ENCODE peak calls at places on chromosomes 16 and 17, in ten cellular contexts. One of them, this sample, is unnamed.

GRCh38 chr16:65500007-65500406 is 378.1 kb upstream of the CDH11 start:
- DNase-seq in stimulated activated CD8-positive, alpha-beta memory T cell treated with anti-CD3 and anti-CD28 coated beads, Interleukin-4, amount 100 ng/mL, for 4 hours: no peak
- DNase-seq in sciatic nerve: no peak
- DNase-seq in stimulated activated CD4-positive, alpha-beta T cell treated with anti-CD3 and anti-CD28 coated beads, Interleukin-1b, Interleukin-23, amount 100 ng/mL, for 1 hour: no peak
- DNase-seq in Daoy: peak
- DNase-seq in effector memory CD4-positive, alpha-beta T cell: no peak
- DNase-seq in activated CD8-positive, alpha-beta memory T cell treated with anti-CD3 and anti-CD28 coated beads for 1 hour: no peak
- DNase-seq in EL: no peak
- DNase-seq in non-pigmented ciliary epithelial cell: no peak
- DNase-seq in erythroblast: no peak
- DNase-seq in this sample: no peak

GRCh38 chr17:4249452-4250029 is 14.2 kb downstream of the ANKFY1 start:
- DNase-seq in effector memory CD4-positive, alpha-beta T cell: no peak
- DNase-seq in activated CD8-positive, alpha-beta memory T cell treated with anti-CD3 and anti-CD28 coated beads for 1 hour: no peak
- DNase-seq in Daoy: peak
- DNase-seq in EL: peak
- DNase-seq in sciatic nerve: no peak
- DNase-seq in erythroblast: peak
- DNase-seq in non-pigmented ciliary epithelial cell: no peak
- DNase-seq in stimulated activated CD4-positive, alpha-beta T cell treated with anti-CD3 and anti-CD28 coated beads, Interleukin-1b, Interleukin-23, amount 100 ng/mL, for 1 hour: no peak
- DNase-seq in stimulated activated CD8-positive, alpha-beta memory T cell treated with anti-CD3 and anti-CD28 coated beads, Interleukin-4, amount 100 ng/mL, for 4 hours: no peak
- DNase-seq in this sample: peak

GRCh38 chr17:21177854-21178600 is 35.9 kb downstream of the TMEM11 start:
- DNase-seq in stimulated activated CD4-positive, alpha-beta T cell treated with anti-CD3 and anti-CD28 coated beads, Interleukin-1b, Interleukin-23, amount 100 ng/mL, for 1 hour: no peak
- DNase-seq in erythroblast: no peak
- DNase-seq in effector memory CD4-positive, alpha-beta T cell: no peak
- DNase-seq in activated CD8-positive, alpha-beta memory T cell treated with anti-CD3 and anti-CD28 coated beads for 1 hour: no peak
- DNase-seq in Daoy: no peak
- DNase-seq in stimulated activated CD8-positive, alpha-beta memory T cell treated with anti-CD3 and anti-CD28 coated beads, Interleukin-4, amount 100 ng/mL, for 4 hours: no peak
- DNase-seq in non-pigmented ciliary epithelial cell: no peak
- DNase-seq in sciatic nerve: peak
- DNase-seq in EL: no peak
- DNase-seq in this sample: no peak

GRCh38 chr16:55491691-55492090 is 12.7 kb downstream of the MMP2 start:
- DNase-seq in sciatic nerve: no peak
- DNase-seq in effector memory CD4-positive, alpha-beta T cell: no peak
- DNase-seq in Daoy: no peak
- DNase-seq in EL: no peak
- DNase-seq in stimulated activated CD8-positive, alpha-beta memory T cell treated with anti-CD3 and anti-CD28 coated beads, Interleukin-4, amount 100 ng/mL, for 4 hours: no peak
- DNase-seq in stimulated activated CD4-positive, alpha-beta T cell treated with anti-CD3 and anti-CD28 coated beads, Interleukin-1b, Interleukin-23, amount 100 ng/mL, for 1 hour: no peak
- DNase-seq in erythroblast: no peak
- DNase-seq in activated CD8-positive, alpha-beta memory T cell treated with anti-CD3 and anti-CD28 coated beads for 1 hour: no peak
- DNase-seq in non-pigmented ciliary epithelial cell: no peak
- DNase-seq in this sample: no peak

GRCh38 chr16:84740596-84741071 is 40.8 kb downstream of the USP10 start:
- DNase-seq in stimulated activated CD4-positive, alpha-beta T cell treated with anti-CD3 and anti-CD28 coated beads, Interleukin-1b, Interleukin-23, amount 100 ng/mL, for 1 hour: no peak
- DNase-seq in stimulated activated CD8-positive, alpha-beta memory T cell treated with anti-CD3 and anti-CD28 coated beads, Interleukin-4, amount 100 ng/mL, for 4 hours: no peak
- DNase-seq in EL: no peak
- DNase-seq in effector memory CD4-positive, alpha-beta T cell: no peak
- DNase-seq in sciatic nerve: no peak
- DNase-seq in activated CD8-positive, alpha-beta memory T cell treated with anti-CD3 and anti-CD28 coated beads for 1 hour: no peak
- DNase-seq in Daoy: no peak
- DNase-seq in non-pigmented ciliary epithelial cell: no peak
- DNase-seq in erythroblast: no peak
- DNase-seq in this sample: no peak

GRCh38 chr16:89700649-89701424 is 668 bp downstream of the SPATA2L start:
- DNase-seq in stimulated activated CD4-positive, alpha-beta T cell treated with anti-CD3 and anti-CD28 coated beads, Interleukin-1b, Interleukin-23, amount 100 ng/mL, for 1 hour: no peak
- DNase-seq in stimulated activated CD8-positive, alpha-beta memory T cell treated with anti-CD3 and anti-CD28 coated beads, Interleukin-4, amount 100 ng/mL, for 4 hours: no peak
- DNase-seq in effector memory CD4-positive, alpha-beta T cell: peak
- DNase-seq in erythroblast: peak
- DNase-seq in Daoy: peak
- DNase-seq in non-pigmented ciliary epithelial cell: no peak
- DNase-seq in activated CD8-positive, alpha-beta memory T cell treated with anti-CD3 and anti-CD28 coated beads for 1 hour: no peak
- DNase-seq in sciatic nerve: no peak
- DNase-seq in EL: peak
- DNase-seq in this sample: peak

GRCh38 chr16:2981177-2981898 is 1.1 kb upstream of the PKMYT1 start:
- DNase-seq in stimulated activated CD8-positive, alpha-beta memory T cell treated with anti-CD3 and anti-CD28 coated beads, Interleukin-4, amount 100 ng/mL, for 4 hours: no peak
- DNase-seq in Daoy: no peak
- DNase-seq in activated CD8-positive, alpha-beta memory T cell treated with anti-CD3 and anti-CD28 coated beads for 1 hour: no peak
- DNase-seq in non-pigmented ciliary epithelial cell: no peak
- DNase-seq in stimulated activated CD4-positive, alpha-beta T cell treated with anti-CD3 and anti-CD28 coated beads, Interleukin-1b, Interleukin-23, amount 100 ng/mL, for 1 hour: no peak
- DNase-seq in effector memory CD4-positive, alpha-beta T cell: no peak
- DNase-seq in erythroblast: peak
- DNase-seq in sciatic nerve: no peak
- DNase-seq in EL: no peak
- DNase-seq in this sample: no peak

GRCh38 chr17:82098939-82099765 is 1.1 kb upstream of the FASN start:
- DNase-seq in Daoy: no peak
- DNase-seq in activated CD8-positive, alpha-beta memory T cell treated with anti-CD3 and anti-CD28 coated beads for 1 hour: no peak
- DNase-seq in sciatic nerve: no peak
- DNase-seq in EL: no peak
- DNase-seq in non-pigmented ciliary epithelial cell: no peak
- DNase-seq in erythroblast: no peak
- DNase-seq in stimulated activated CD8-positive, alpha-beta memory T cell treated with anti-CD3 and anti-CD28 coated beads, Interleukin-4, amount 100 ng/mL, for 4 hours: no peak
- DNase-seq in effector memory CD4-positive, alpha-beta T cell: no peak
- DNase-seq in stimulated activated CD4-positive, alpha-beta T cell treated with anti-CD3 and anti-CD28 coated beads, Interleukin-1b, Interleukin-23, amount 100 ng/mL, for 1 hour: no peak
- DNase-seq in this sample: no peak

GRCh38 chr17:76492989-76493501 is 8.2 kb downstream of the RHBDF2 start:
- DNase-seq in activated CD8-positive, alpha-beta memory T cell treated with anti-CD3 and anti-CD28 coated beads for 1 hour: no peak
- DNase-seq in stimulated activated CD8-positive, alpha-beta memory T cell treated with anti-CD3 and anti-CD28 coated beads, Interleukin-4, amount 100 ng/mL, for 4 hours: peak
- DNase-seq in non-pigmented ciliary epithelial cell: peak
- DNase-seq in Daoy: peak
- DNase-seq in effector memory CD4-positive, alpha-beta T cell: no peak
- DNase-seq in stimulated activated CD4-positive, alpha-beta T cell treated with anti-CD3 and anti-CD28 coated beads, Interleukin-1b, Interleukin-23, amount 100 ng/mL, for 1 hour: no peak
- DNase-seq in EL: peak
- DNase-seq in erythroblast: no peak
- DNase-seq in sciatic nerve: no peak
- DNase-seq in this sample: peak

GRCh38 chr17:79793924-79794304 is 3.0 kb downstream of the CBX8 start:
- DNase-seq in erythroblast: no peak
- DNase-seq in stimulated activated CD4-positive, alpha-beta T cell treated with anti-CD3 and anti-CD28 coated beads, Interleukin-1b, Interleukin-23, amount 100 ng/mL, for 1 hour: no peak
- DNase-seq in activated CD8-positive, alpha-beta memory T cell treated with anti-CD3 and anti-CD28 coated beads for 1 hour: no peak
- DNase-seq in Daoy: no peak
- DNase-seq in sciatic nerve: no peak
- DNase-seq in stimulated activated CD8-positive, alpha-beta memory T cell treated with anti-CD3 and anti-CD28 coated beads, Interleukin-4, amount 100 ng/mL, for 4 hours: no peak
- DNase-seq in EL: peak
- DNase-seq in effector memory CD4-positive, alpha-beta T cell: no peak
- DNase-seq in non-pigmented ciliary epithelial cell: no peak
- DNase-seq in this sample: peak

GRCh38 chr17:76884995-76885896 is 17.0 kb downstream of the MGAT5B start:
- DNase-seq in EL: no peak
- DNase-seq in sciatic nerve: no peak
- DNase-seq in effector memory CD4-positive, alpha-beta T cell: no peak
- DNase-seq in activated CD8-positive, alpha-beta memory T cell treated with anti-CD3 and anti-CD28 coated beads for 1 hour: no peak
- DNase-seq in erythroblast: no peak
- DNase-seq in stimulated activated CD4-positive, alpha-beta T cell treated with anti-CD3 and anti-CD28 coated beads, Interleukin-1b, Interleukin-23, amount 100 ng/mL, for 1 hour: no peak
- DNase-seq in Daoy: no peak
- DNase-seq in non-pigmented ciliary epithelial cell: no peak
- DNase-seq in stimulated activated CD8-positive, alpha-beta memory T cell treated with anti-CD3 and anti-CD28 coated beads, Interleukin-4, amount 100 ng/mL, for 4 hours: no peak
- DNase-seq in this sample: no peak

GRCh38 chr17:77467513-77467912 is 326.7 kb downstream of the SEC14L1 start:
- DNase-seq in stimulated activated CD4-positive, alpha-beta T cell treated with anti-CD3 and anti-CD28 coated beads, Interleukin-1b, Interleukin-23, amount 100 ng/mL, for 1 hour: no peak
- DNase-seq in non-pigmented ciliary epithelial cell: no peak
- DNase-seq in stimulated activated CD8-positive, alpha-beta memory T cell treated with anti-CD3 and anti-CD28 coated beads, Interleukin-4, amount 100 ng/mL, for 4 hours: no peak
- DNase-seq in erythroblast: no peak
- DNase-seq in sciatic nerve: peak
- DNase-seq in effector memory CD4-positive, alpha-beta T cell: no peak
- DNase-seq in EL: no peak
- DNase-seq in Daoy: no peak
- DNase-seq in activated CD8-positive, alpha-beta memory T cell treated with anti-CD3 and anti-CD28 coated beads for 1 hour: no peak
- DNase-seq in this sample: no peak

GRCh38 chr17:58007781-58008706 is 998 bp upstream of the SRSF1 start:
- DNase-seq in non-pigmented ciliary epithelial cell: no peak
- DNase-seq in erythroblast: no peak
- DNase-seq in Daoy: no peak
- DNase-seq in stimulated activated CD8-positive, alpha-beta memory T cell treated with anti-CD3 and anti-CD28 coated beads, Interleukin-4, amount 100 ng/mL, for 4 hours: no peak
- DNase-seq in activated CD8-positive, alpha-beta memory T cell treated with anti-CD3 and anti-CD28 coated beads for 1 hour: no peak
- DNase-seq in effector memory CD4-positive, alpha-beta T cell: no peak
- DNase-seq in stimulated activated CD4-positive, alpha-beta T cell treated with anti-CD3 and anti-CD28 coated beads, Interleukin-1b, Interleukin-23, amount 100 ng/mL, for 1 hour: no peak
- DNase-seq in EL: no peak
- DNase-seq in sciatic nerve: no peak
- DNase-seq in this sample: no peak

GRCh38 chr17:8674344-8675305 is 44.1 kb upstream of the MYH10 start:
- DNase-seq in EL: no peak
- DNase-seq in erythroblast: no peak
- DNase-seq in stimulated activated CD4-positive, alpha-beta T cell treated with anti-CD3 and anti-CD28 coated beads, Interleukin-1b, Interleukin-23, amount 100 ng/mL, for 1 hour: no peak
- DNase-seq in stimulated activated CD8-positive, alpha-beta memory T cell treated with anti-CD3 and anti-CD28 coated beads, Interleukin-4, amount 100 ng/mL, for 4 hours: no peak
- DNase-seq in Daoy: no peak
- DNase-seq in non-pigmented ciliary epithelial cell: no peak
- DNase-seq in sciatic nerve: no peak
- DNase-seq in activated CD8-positive, alpha-beta memory T cell treated with anti-CD3 and anti-CD28 coated beads for 1 hour: no peak
- DNase-seq in effector memory CD4-positive, alpha-beta T cell: no peak
- DNase-seq in this sample: peak

GRCh38 chr16:57187508-57187854 is 1.4 kb downstream of the RSPRY1 start:
- DNase-seq in effector memory CD4-positive, alpha-beta T cell: no peak
- DNase-seq in sciatic nerve: no peak
- DNase-seq in erythroblast: no peak
- DNase-seq in stimulated activated CD4-positive, alpha-beta T cell treated with anti-CD3 and anti-CD28 coated beads, Interleukin-1b, Interleukin-23, amount 100 ng/mL, for 1 hour: no peak
- DNase-seq in activated CD8-positive, alpha-beta memory T cell treated with anti-CD3 and anti-CD28 coated beads for 1 hour: no peak
- DNase-seq in non-pigmented ciliary epithelial cell: no peak
- DNase-seq in stimulated activated CD8-positive, alpha-beta memory T cell treated with anti-CD3 and anti-CD28 coated beads, Interleukin-4, amount 100 ng/mL, for 4 hours: no peak
- DNase-seq in EL: no peak
- DNase-seq in Daoy: no peak
- DNase-seq in this sample: no peak

GRCh38 chr17:81340606-81341346 is 45.7 kb upstream of the SLC38A10 start:
- DNase-seq in EL: no peak
- DNase-seq in Daoy: no peak
- DNase-seq in effector memory CD4-positive, alpha-beta T cell: no peak
- DNase-seq in non-pigmented ciliary epithelial cell: no peak
- DNase-seq in sciatic nerve: peak
- DNase-seq in activated CD8-positive, alpha-beta memory T cell treated with anti-CD3 and anti-CD28 coated beads for 1 hour: no peak
- DNase-seq in erythroblast: no peak
- DNase-seq in stimulated activated CD4-positive, alpha-beta T cell treated with anti-CD3 and anti-CD28 coated beads, Interleukin-1b, Interleukin-23, amount 100 ng/mL, for 1 hour: no peak
- DNase-seq in stimulated activated CD8-positive, alpha-beta memory T cell treated with anti-CD3 and anti-CD28 coated beads, Interleukin-4, amount 100 ng/mL, for 4 hours: no peak
- DNase-seq in this sample: no peak

GRCh38 chr16:69260019-69260418 is 51.1 kb upstream of the VPS4A start:
- DNase-seq in erythroblast: no peak
- DNase-seq in sciatic nerve: no peak
- DNase-seq in stimulated activated CD8-positive, alpha-beta memory T cell treated with anti-CD3 and anti-CD28 coated beads, Interleukin-4, amount 100 ng/mL, for 4 hours: no peak
- DNase-seq in Daoy: no peak
- DNase-seq in activated CD8-positive, alpha-beta memory T cell treated with anti-CD3 and anti-CD28 coated beads for 1 hour: no peak
- DNase-seq in stimulated activated CD4-positive, alpha-beta T cell treated with anti-CD3 and anti-CD28 coated beads, Interleukin-1b, Interleukin-23, amount 100 ng/mL, for 1 hour: no peak
- DNase-seq in non-pigmented ciliary epithelial cell: no peak
- DNase-seq in EL: no peak
- DNase-seq in effector memory CD4-positive, alpha-beta T cell: no peak
- DNase-seq in this sample: no peak

GRCh38 chr17:65794572-65794971 is 233.1 kb upstream of the AXIN2 start:
- DNase-seq in activated CD8-positive, alpha-beta memory T cell treated with anti-CD3 and anti-CD28 coated beads for 1 hour: no peak
- DNase-seq in non-pigmented ciliary epithelial cell: no peak
- DNase-seq in stimulated activated CD4-positive, alpha-beta T cell treated with anti-CD3 and anti-CD28 coated beads, Interleukin-1b, Interleukin-23, amount 100 ng/mL, for 1 hour: no peak
- DNase-seq in EL: peak
- DNase-seq in sciatic nerve: no peak
- DNase-seq in Daoy: peak
- DNase-seq in erythroblast: peak
- DNase-seq in effector memory CD4-positive, alpha-beta T cell: no peak
- DNase-seq in stimulated activated CD8-positive, alpha-beta memory T cell treated with anti-CD3 and anti-CD28 coated beads, Interleukin-4, amount 100 ng/mL, for 4 hours: no peak
- DNase-seq in this sample: peak

GRCh38 chr16:86118467-86119307 is 219.7 kb downstream of the IRF8 start:
- DNase-seq in Daoy: peak
- DNase-seq in sciatic nerve: no peak
- DNase-seq in effector memory CD4-positive, alpha-beta T cell: no peak
- DNase-seq in stimulated activated CD8-positive, alpha-beta memory T cell treated with anti-CD3 and anti-CD28 coated beads, Interleukin-4, amount 100 ng/mL, for 4 hours: no peak
- DNase-seq in EL: no peak
- DNase-seq in erythroblast: no peak
- DNase-seq in stimulated activated CD4-positive, alpha-beta T cell treated with anti-CD3 and anti-CD28 coated beads, Interleukin-1b, Interleukin-23, amount 100 ng/mL, for 1 hour: no peak
- DNase-seq in non-pigmented ciliary epithelial cell: no peak
- DNase-seq in activated CD8-positive, alpha-beta memory T cell treated with anti-CD3 and anti-CD28 coated beads for 1 hour: no peak
- DNase-seq in this sample: peak

GRCh38 chr17:77322534-77323412 is 182.0 kb downstream of the SEC14L1 start:
- DNase-seq in Daoy: peak
- DNase-seq in non-pigmented ciliary epithelial cell: peak
- DNase-seq in sciatic nerve: peak
- DNase-seq in stimulated activated CD4-positive, alpha-beta T cell treated with anti-CD3 and anti-CD28 coated beads, Interleukin-1b, Interleukin-23, amount 100 ng/mL, for 1 hour: no peak
- DNase-seq in activated CD8-positive, alpha-beta memory T cell treated with anti-CD3 and anti-CD28 coated beads for 1 hour: no peak
- DNase-seq in EL: peak
- DNase-seq in erythroblast: no peak
- DNase-seq in stimulated activated CD8-positive, alpha-beta memory T cell treated with anti-CD3 and anti-CD28 coated beads, Interleukin-4, amount 100 ng/mL, for 4 hours: no peak
- DNase-seq in effector memory CD4-positive, alpha-beta T cell: no peak
- DNase-seq in this sample: peak